ENCODE peak calls at places on chromosomes 11 and 22, in seven cellular contexts. W, G, K, C, Y, D and R are unnamed samples.

GRCh38 chr11:19605500-19606371 is 106.9 kb upstream of the NAV2 start:
- DNase-seq in W (peak), G (no peak), K (no peak), C (peak), Y (no peak), D (no peak), R (no peak)

GRCh38 chr11:61891331-61892084 is at the start of gene FADS3:
- DNase-seq in W (peak), G (peak), K (peak), C (peak), Y (peak), D (peak), R (peak)

GRCh38 chr11:116457336-116458007 is 315.3 kb downstream of the BUD13 start:
- DNase-seq in W (no peak), G (no peak), K (no peak), C (no peak), Y (no peak), D (no peak), R (peak)

GRCh38 chr22:24969588-24970301 is 17.2 kb downstream of the KIAA1671 start:
- DNase-seq in W (no peak), G (peak), K (no peak), C (no peak), Y (peak), D (no peak), R (no peak)

GRCh38 chr22:49097966-49098365 is 729.7 kb downstream of the BRD1 start:
- DNase-seq in W (no peak), G (no peak), K (no peak), C (no peak), Y (no peak), D (no peak), R (no peak)

GRCh38 chr11:37724305-37724704 is 1126.3 kb upstream of the RAG2 start:
- DNase-seq in W (no peak), G (no peak), K (no peak), C (no peak), Y (no peak), D (no peak), R (no peak)

GRCh38 chr11:725624-726202 is 19.7 kb downstream of the EPS8L2 start:
- DNase-seq in W (no peak), G (no peak), K (peak), C (no peak), Y (no peak), D (peak), R (no peak)

GRCh38 chr11:61602775-61603569 is 22.1 kb upstream of the SYT7 start:
- DNase-seq in W (peak), G (peak), K (peak), C (peak), Y (peak), D (peak), R (peak)

GRCh38 chr22:37166675-37167066 is 17.0 kb upstream of the IL2RB start:
- DNase-seq in W (peak), G (no peak), K (peak), C (peak), Y (peak), D (peak), R (peak)

GRCh38 chr22:22810018-22810427 is 77.6 kb upstream of the IGLL5 start:
- DNase-seq in W (peak), G (no peak), K (peak), C (peak), Y (peak), D (peak), R (no peak)

GRCh38 chr11:12798609-12799011 is 124.4 kb downstream of the TEAD1 start:
- DNase-seq in W (no peak), G (no peak), K (no peak), C (no peak), Y (no peak), D (no peak), R (no peak)

GRCh38 chr11:10906521-10906920 is 48.7 kb upstream of the ZBED5 start:
- DNase-seq in W (peak), G (peak), K (no peak), C (peak), Y (no peak), D (no peak), R (no peak)

GRCh38 chr11:74311352-74311926 is at the start of gene P4HA3:
- DNase-seq in W (peak), G (no peak), K (peak), C (peak), Y (peak), D (peak), R (peak)

GRCh38 chr11:125257185-125257584 is 92.6 kb downstream of the PKNOX2 start:
- DNase-seq in W (no peak), G (no peak), K (no peak), C (no peak), Y (no peak), D (no peak), R (peak)
- TF ChIP-seq CTCF in W (peak), G (peak), K (no peak), C (no peak), Y (no peak), D (no peak), R (peak)

GRCh38 chr11:124150684-124151083 is 32.5 kb upstream of the OR10D3 start:
- DNase-seq in W (no peak), G (no peak), K (no peak), C (no peak), Y (no peak), D (no peak), R (no peak)

DNA sequence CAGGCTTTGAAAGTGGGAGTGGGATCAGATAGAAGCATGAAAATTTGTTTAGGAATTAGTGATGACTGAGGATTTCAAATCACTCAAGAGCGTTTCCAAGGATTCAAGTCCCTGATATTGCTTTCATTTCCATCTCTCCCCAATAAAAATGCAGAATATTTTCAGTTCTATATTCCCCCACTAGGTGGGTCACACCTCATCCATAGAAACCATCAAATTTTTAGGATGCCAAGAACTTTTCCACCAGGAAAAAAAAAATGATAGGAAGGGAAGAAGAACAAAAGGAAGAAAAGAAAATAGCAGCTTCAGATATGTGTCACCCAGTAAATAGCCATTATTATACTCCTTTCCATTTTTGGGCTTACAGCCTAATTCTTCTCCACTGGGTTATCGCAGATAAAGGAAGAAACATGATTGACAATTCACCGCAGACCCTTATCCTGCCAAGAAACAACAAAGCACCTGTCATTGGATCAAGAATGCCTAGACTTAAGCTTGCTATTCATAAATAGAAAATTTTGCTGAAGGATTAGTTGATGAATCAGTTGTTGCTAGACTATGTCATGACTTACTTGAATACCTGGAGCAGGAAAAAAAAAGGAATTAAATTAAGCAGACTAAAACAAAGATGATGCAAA is 30.3 kb upstream of the OR10D3 start:
- DNase-seq in W (no peak), G (no peak), K (no peak), C (no peak), Y (no peak), D (no peak), R (no peak)
- TF ChIP-seq CTCF in W (no peak), G (no peak), K (no peak), C (peak), Y (no peak), D (no peak), R (peak)

GRCh38 chr11:42407379-42407778 is 904.4 kb upstream of the API5 start:
- DNase-seq in W (no peak), G (no peak), K (no peak), C (peak), Y (no peak), D (no peak), R (peak)
- TF ChIP-seq CTCF in W (no peak), G (no peak), K (no peak), C (peak), Y (no peak), D (no peak), R (peak)

GRCh38 chr22:27489265-27489675 is 312.3 kb downstream of the MN1 start:
- DNase-seq in W (peak), G (no peak), K (peak), C (no peak), Y (no peak), D (peak), R (no peak)

GRCh38 chr22:27490080-27490479 is 311.5 kb downstream of the MN1 start:
- DNase-seq in W (no peak), G (no peak), K (no peak), C (no peak), Y (no peak), D (no peak), R (peak)

GRCh38 chr22:27485842-27486241 is 315.7 kb downstream of the MN1 start:
- DNase-seq in W (no peak), G (no peak), K (no peak), C (no peak), Y (no peak), D (no peak), R (no peak)

GRCh38 chr22:27487600-27488450 is 313.7 kb downstream of the MN1 start:
- DNase-seq in W (peak), G (no peak), K (no peak), C (no peak), Y (no peak), D (peak), R (no peak)

GRCh38 chr22:27488456-27489224 is 312.9 kb downstream of the MN1 start:
- DNase-seq in W (no peak), G (no peak), K (peak), C (no peak), Y (no peak), D (peak), R (no peak)
- TF ChIP-seq CTCF in W (no peak), G (no peak), K (no peak), C (no peak), Y (peak), D (no peak), R (no peak)

GRCh38 chr11:128757235-128757711 is 63.4 kb downstream of the FLI1 start:
- DNase-seq in W (peak), G (no peak), K (no peak), C (peak), Y (no peak), D (no peak), R (no peak)

GRCh38 chr11:128759168-128759567 is 65.3 kb downstream of the FLI1 start:
- DNase-seq in W (no peak), G (no peak), K (no peak), C (no peak), Y (no peak), D (no peak), R (no peak)

GRCh38 chr11:128756469-128756868 is 62.6 kb downstream of the FLI1 start:
- DNase-seq in W (no peak), G (no peak), K (no peak), C (no peak), Y (no peak), D (no peak), R (no peak)

GRCh38 chr11:128759597-128759996 is 65.7 kb downstream of the FLI1 start:
- DNase-seq in W (peak), G (peak), K (no peak), C (no peak), Y (no peak), D (no peak), R (no peak)

GRCh38 chr11:128757886-128758612 is 64.2 kb downstream of the FLI1 start:
- DNase-seq in W (no peak), G (no peak), K (no peak), C (no peak), Y (no peak), D (no peak), R (no peak)
- TF ChIP-seq CTCF in W (no peak), G (no peak), K (no peak), C (no peak), Y (no peak), D (no peak), R (no peak)

DNA sequence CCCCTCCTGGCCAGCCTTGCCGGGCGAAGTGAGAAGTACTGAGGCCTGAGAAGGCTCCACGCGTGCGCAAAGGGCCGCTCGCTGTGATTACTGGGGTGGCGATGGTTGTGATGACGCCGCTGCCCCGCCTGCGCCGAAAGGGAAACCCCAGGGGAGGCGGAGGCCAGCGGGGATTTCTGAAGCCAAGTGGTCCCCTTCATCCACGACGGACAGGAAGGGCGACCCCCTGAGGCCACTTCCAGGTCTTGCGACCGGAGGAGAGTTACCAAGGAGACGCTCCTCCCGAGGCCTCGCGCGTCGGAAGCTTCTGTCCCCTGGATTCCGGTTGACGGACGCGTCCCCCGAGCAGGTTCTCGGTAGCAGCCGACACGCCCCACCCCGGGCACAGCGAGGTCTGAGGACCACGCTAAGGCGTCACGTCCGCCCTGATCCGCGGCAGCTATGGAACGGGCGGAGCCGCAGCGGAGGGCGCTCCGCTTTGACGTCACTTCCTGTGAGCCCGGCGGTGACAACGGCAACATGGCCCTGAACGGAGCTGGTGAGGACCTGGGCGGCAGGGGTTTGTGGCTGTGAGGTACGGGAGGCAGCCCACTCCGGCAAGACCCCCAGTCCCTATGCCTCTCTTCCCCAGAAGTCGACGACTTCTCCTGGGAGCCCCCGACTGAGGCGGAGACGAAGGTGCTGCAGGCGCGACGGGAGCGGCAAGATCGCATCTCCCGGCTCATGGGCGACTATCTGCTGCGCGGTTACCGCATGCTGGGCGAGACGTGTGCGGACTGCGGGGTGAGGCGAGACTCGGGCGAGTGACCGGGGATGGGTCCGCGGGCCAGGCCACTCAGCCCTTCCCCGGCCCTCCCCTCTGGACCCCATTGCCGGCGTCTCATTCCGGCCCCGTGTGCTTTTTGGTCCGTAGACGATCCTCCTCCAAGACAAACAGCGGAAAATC is at the start of gene ZNRD2:
- DNase-seq in W (peak), G (peak), K (peak), C (peak), Y (peak), D (peak), R (peak)
- TF ChIP-seq CTCF in W (peak), G (peak), K (peak), C (peak), Y (peak), D (peak), R (peak)

DNA sequence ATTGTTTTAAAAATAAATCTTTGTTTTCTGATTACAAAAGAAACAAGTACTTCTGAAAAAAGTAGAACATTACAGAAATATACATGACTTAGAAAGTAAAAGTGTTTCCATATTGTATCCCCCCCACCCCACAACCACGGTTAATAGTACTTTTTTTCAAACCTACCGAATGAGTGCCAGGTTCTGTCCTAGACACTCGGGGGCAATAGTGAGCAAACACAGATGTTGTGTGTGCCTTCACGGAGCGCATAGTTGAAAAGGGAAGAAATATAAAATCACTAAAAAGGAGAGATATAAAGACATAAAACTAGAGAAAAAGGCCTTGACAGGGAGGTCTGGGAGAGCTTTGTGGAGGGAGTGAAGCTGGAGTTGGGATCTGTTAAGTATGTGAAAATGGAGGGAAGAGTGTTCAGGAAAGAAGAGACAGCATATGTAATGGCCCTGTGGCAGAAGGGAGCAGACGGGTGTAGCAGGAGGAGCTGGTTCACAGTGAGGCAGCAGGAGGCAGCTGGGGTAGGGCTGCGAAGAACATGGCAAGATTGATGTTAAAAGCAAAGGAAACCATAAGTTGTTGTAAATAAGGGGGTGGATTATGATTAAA is 42.1 kb upstream of the ALX4 start:
- DNase-seq in W (no peak), G (no peak), K (no peak), C (peak), Y (no peak), D (no peak), R (no peak)
- TF ChIP-seq CTCF in W (no peak), G (no peak), K (no peak), C (peak), Y (no peak), D (no peak), R (no peak)

GRCh38 chr22:38513063-38513462 is 7.0 kb upstream of the DDX17 start:
- DNase-seq in W (no peak), G (no peak), K (no peak), C (no peak), Y (no peak), D (peak), R (peak)
- TF ChIP-seq CTCF in W (no peak), G (no peak), K (no peak), C (no peak), Y (no peak), D (no peak), R (no peak)